ENCODE peak calls at places on chromosomes 3 and 15, in ten cellular contexts. U is AG09319, Q is dorsolateral prefrontal cortex, L is uterus, Z is AG04449, C is OCI-LY7, O is upper lobe of right lung, H is mammary epithelial cell, E is neural crest cell, D is heart right ventricle. I is an unnamed sample.

GRCh38 chr3:18098960-18099587 is 326.1 kb downstream of the SATB1 start:
- DNase-seq in D (no peak), O (no peak), L (no peak), U (peak; percentile 35), Z (peak; percentile 46), H (peak; percentile 95), C (no peak), Q (no peak), E (no peak), I (no peak)

GRCh38 chr3:36895488-36896409 is 49.1 kb downstream of the TRANK1 start:
- DNase-seq in D (no peak), L (no peak), Q (no peak), O (no peak), H (no peak), E (no peak), Z (no peak), U (no peak), C (no peak), I (no peak)

GRCh38 chr3:50196253-50196801 is 4.9 kb downstream of the GNAT1 start:
- DNase-seq in D (no peak), Z (no peak), L (no peak), O (no peak), C (no peak), E (no peak), Q (no peak), H (no peak), U (no peak), I (no peak)

GRCh38 chr3:142028174-142028833 is 121.0 kb downstream of the TFDP2 start:
- DNase-seq in U (peak; percentile 52), H (peak; percentile 67), C (peak; percentile 92), Q (no peak), D (no peak), Z (peak; percentile 19), E (peak; percentile 29), O (no peak), L (no peak), I (peak; percentile 30)

GRCh38 chr15:83206971-83207621 is 527 bp downstream of the HDGFL3 start:
- DNase-seq in O (peak; percentile 75), H (peak; percentile 44), E (peak; percentile 51), Q (peak; percentile 46), C (peak; percentile 49), L (peak; percentile 49), U (no peak), D (peak; percentile 51), Z (no peak), I (peak; percentile 47)

GRCh38 chr3:14410501-14411165 is 8.2 kb downstream of the SLC6A6 start:
- DNase-seq in L (no peak), U (peak; percentile 82), H (peak; percentile 73), O (peak; percentile 76), C (peak; percentile 62), Q (no peak), Z (peak; percentile 85), E (no peak), D (no peak), I (peak; percentile 79)

GRCh38 chr3:133831966-133832801 is 26.6 kb downstream of the SRPRB start:
- DNase-seq in H (no peak), U (no peak), D (no peak), L (no peak), Q (no peak), E (no peak), C (peak; percentile 16), O (no peak), Z (no peak), I (no peak)

GRCh38 chr15:71880276-71880675 is 69.9 kb downstream of the NR2E3 start:
- DNase-seq in Z (no peak), C (no peak), Q (no peak), H (no peak), E (no peak), D (no peak), U (no peak), O (no peak), L (no peak), I (no peak)

GRCh38 chr3:66411436-66411835 is 89.4 kb downstream of the LRIG1 start:
- DNase-seq in L (no peak), Z (no peak), H (no peak), C (no peak), U (no peak), Q (no peak), E (no peak), D (no peak), O (no peak), I (no peak)

GRCh38 chr3:22981176-22981575 is 222.0 kb upstream of the UBE2E2 start:
- DNase-seq in Q (no peak), U (no peak), D (no peak), L (no peak), E (no peak), H (no peak), Z (no peak), C (no peak), O (no peak), I (no peak)

GRCh38 chr3:127035672-127036071 is 52.8 kb downstream of the PLXNA1 start:
- DNase-seq in L (peak; percentile 38), D (peak; percentile 62), E (no peak), H (peak; percentile 48), Q (no peak), O (peak; percentile 83), C (no peak), Z (no peak), U (peak; percentile 78), I (peak; percentile 48)

GRCh38 chr3:5194801-5195509 is 7.4 kb downstream of the EDEM1 start:
- DNase-seq in Q (no peak), C (peak; percentile 70), L (peak; percentile 25), O (no peak), U (no peak), D (no peak), Z (peak; percentile 75), H (peak; percentile 90), E (no peak), I (peak; percentile 11)

GRCh38 chr15:34889486-34889885 is 80.1 kb downstream of the AQR start:
- DNase-seq in H (peak; percentile 12), E (no peak), D (no peak), Z (no peak), Q (no peak), L (no peak), U (no peak), O (no peak), C (no peak), I (no peak)

GRCh38 chr3:158642474-158643210 is 1.7 kb upstream of the GFM1 start:
- DNase-seq in D (no peak), Z (no peak), L (no peak), C (no peak), E (no peak), O (no peak), H (peak; percentile 2), Q (no peak), U (no peak), I (no peak)

GRCh38 chr3:167493240-167493639 is 19.4 kb upstream of the SERPINI2 start:
- DNase-seq in Q (no peak), D (no peak), U (no peak), E (peak; percentile 2), C (peak; percentile 3), O (no peak), H (peak; percentile 2), L (no peak), Z (no peak), I (no peak)

GRCh38 chr3:183449391-183449790 is 21.0 kb upstream of the MCF2L2 start:
- DNase-seq in L (no peak), Z (no peak), O (no peak), D (no peak), E (no peak), C (peak; percentile 16), U (no peak), H (no peak), Q (no peak), I (peak; percentile 21)

GRCh38 chr15:91476861-91477260 is 376.6 kb upstream of the SLCO3A1 start:
- DNase-seq in H (no peak), Z (no peak), O (no peak), C (no peak), Q (no peak), E (no peak), U (no peak), D (no peak), L (no peak), I (no peak)
- TF ChIP-seq CTCF in H (no peak), Z (no peak), O (no peak), C (no peak), Q (no peak), E (no peak), U (no peak), D (no peak), L (no peak), I (no peak)

GRCh38 chr15:73691398-73691797 is 7.2 kb downstream of the CD276 start:
- DNase-seq in L (peak; percentile 54), C (no peak), Q (no peak), O (peak; percentile 53), U (peak; percentile 43), E (no peak), H (peak; percentile 80), D (peak; percentile 49), Z (no peak), I (peak; percentile 31)
- TF ChIP-seq CTCF in L (no peak), C (no peak), Q (no peak), O (no peak), U (no peak), E (no peak), H (no peak), D (peak; percentile 29), Z (no peak), I (no peak)

DNA sequence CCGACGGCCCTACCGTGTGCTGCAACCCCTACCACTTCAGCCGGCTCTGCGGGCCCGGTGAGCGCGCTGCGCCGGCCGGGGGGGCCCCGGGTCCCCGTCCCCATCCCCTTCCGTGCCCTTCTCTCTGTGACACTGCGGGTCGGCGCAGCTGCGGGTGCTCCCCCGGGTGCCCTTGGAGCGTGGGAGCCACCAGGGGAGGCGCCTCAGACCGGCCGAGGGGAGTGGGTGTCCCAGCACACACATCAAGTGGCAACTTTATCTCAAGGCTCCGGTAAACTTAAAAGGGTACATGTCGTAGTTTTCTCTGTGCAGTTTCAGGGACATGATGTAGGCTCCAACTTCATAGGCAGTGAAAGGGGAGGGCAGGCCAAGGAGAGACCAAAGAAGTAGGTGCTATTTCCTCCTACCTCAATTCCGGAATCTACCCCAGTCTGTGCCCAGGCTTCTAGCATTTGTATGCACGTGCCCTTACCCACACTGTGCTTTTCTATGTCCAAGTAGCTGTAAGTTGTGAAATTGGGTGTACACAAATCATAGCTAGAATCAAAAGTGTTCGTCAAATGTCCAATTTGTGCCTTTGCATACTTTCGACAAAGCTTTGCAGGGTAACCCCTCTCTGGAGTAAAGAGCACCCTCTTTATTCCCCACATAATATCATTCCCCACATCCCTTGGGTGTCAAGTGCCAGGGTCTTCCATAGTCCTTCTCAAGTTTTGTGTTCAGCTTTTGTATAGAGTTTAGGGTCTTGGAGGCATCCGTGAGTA is 2.2 kb downstream of the SMAD6 start:
- DNase-seq in L (no peak), E (no peak), U (no peak), Z (no peak), H (no peak), C (peak; percentile 60), Q (no peak), D (peak; percentile 33), O (peak; percentile 70), I (peak; percentile 27)
- TF ChIP-seq CTCF in L (no peak), E (no peak), U (no peak), Z (no peak), H (no peak), C (no peak), Q (no peak), D (no peak), O (no peak), I (no peak)

DNA sequence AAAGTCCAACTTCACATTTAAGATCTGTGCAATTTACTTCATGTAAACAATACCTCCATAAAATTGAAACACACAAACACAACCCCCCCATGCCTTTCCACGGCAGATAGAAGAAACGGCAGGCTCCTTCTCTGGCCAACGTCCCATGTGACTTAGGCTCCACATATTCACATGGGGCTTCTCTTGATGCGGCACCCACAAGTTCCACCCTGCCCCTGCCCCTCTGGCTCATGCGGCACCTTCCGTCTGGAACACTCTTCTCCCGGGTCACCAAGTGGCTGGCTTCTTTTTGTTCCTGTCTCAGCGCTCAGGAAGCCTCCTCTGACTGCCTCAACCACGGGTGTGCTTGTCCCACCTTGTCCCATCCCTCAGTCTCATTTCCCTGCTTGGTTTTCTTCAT is 25.6 kb downstream of the STIMATE start:
- DNase-seq in L (no peak), Z (no peak), C (no peak), U (no peak), E (no peak), Q (no peak), H (no peak), D (no peak), O (no peak), I (no peak)
- TF ChIP-seq CTCF in L (no peak), Z (no peak), C (no peak), U (no peak), E (no peak), Q (no peak), H (no peak), D (no peak), O (no peak), I (no peak)